ENCODE peak calls at places on chromosomes 16 and 17, in ten cellular contexts. P, N, K, J, U, Z, R, Q, F and O are unnamed samples.

GRCh38 chr16:57039148-57039812 is 49.9 kb downstream of the NLRC5 start:
- DNase-seq in P (peak; percentile 50), N (peak; percentile 86), K (no peak), J (no peak), U (no peak), Z (peak; percentile 81), R (no peak), Q (no peak), F (peak; percentile 54), O (no peak)

GRCh38 chr16:86755571-86756006 is 177.2 kb downstream of the FOXL1 start:
- DNase-seq in P (no peak), N (peak; percentile 84), K (no peak), J (no peak), U (no peak), Z (no peak), R (no peak), Q (no peak), F (no peak), O (peak; percentile 74)

GRCh38 chr17:44075598-44076293 is 5.2 kb downstream of the G6PC3 start:
- DNase-seq in P (no peak), N (no peak), K (no peak), J (no peak), U (no peak), Z (no peak), R (no peak), Q (no peak), F (no peak), O (no peak)

GRCh38 chr17:50093246-50093645 is 1.9 kb upstream of the PDK2 start:
- DNase-seq in P (no peak), N (no peak), K (no peak), J (no peak), U (no peak), Z (no peak), R (no peak), Q (no peak), F (no peak), O (no peak)

GRCh38 chr16:82181456-82182185 is 11.6 kb upstream of the MPHOSPH6 start:
- DNase-seq in P (no peak), N (no peak), K (no peak), J (no peak), U (no peak), Z (no peak), R (no peak), Q (no peak), F (no peak), O (no peak)

GRCh38 chr16:20846030-20846429 is 39.7 kb downstream of the REXO5 start:
- DNase-seq in P (no peak), N (no peak), K (no peak), J (no peak), U (no peak), Z (no peak), R (no peak), Q (no peak), F (no peak), O (peak; percentile 61)

GRCh38 chr17:35254107-35254802 is 11.4 kb downstream of the SLFN5 start:
- DNase-seq in P (peak; percentile 92), N (no peak), K (peak; percentile 89), J (no peak), U (peak; percentile 42), Z (peak; percentile 97), R (peak; percentile 54), Q (peak; percentile 74), F (peak; percentile 82), O (peak; percentile 53)

GRCh38 chr16:15521758-15522509 is 87.5 kb downstream of the BMERB1 start:
- DNase-seq in P (peak; percentile 10), N (no peak), K (no peak), J (no peak), U (peak; percentile 44), Z (no peak), R (no peak), Q (no peak), F (no peak), O (peak; percentile 31)

GRCh38 chr17:72696156-72696555 is 396.3 kb downstream of the SLC39A11 start:
- DNase-seq in P (no peak), N (no peak), K (no peak), J (no peak), U (no peak), Z (no peak), R (no peak), Q (no peak), F (no peak), O (no peak)

GRCh38 chr16:14559809-14560227 is 70.2 kb downstream of the PARN start:
- DNase-seq in P (peak; percentile 71), N (no peak), K (peak; percentile 65), J (no peak), U (no peak), Z (no peak), R (peak; percentile 67), Q (peak; percentile 35), F (peak; percentile 80), O (no peak)

GRCh38 chr16:80670170-80670865 is 129.5 kb downstream of the DYNLRB2 start:
- DNase-seq in P (no peak), N (no peak), K (no peak), J (no peak), U (no peak), Z (no peak), R (no peak), Q (no peak), F (no peak), O (no peak)

GRCh38 chr16:79194291-79194690 is 406.2 kb downstream of the MAF start:
- DNase-seq in P (no peak), N (no peak), K (no peak), J (no peak), U (no peak), Z (no peak), R (no peak), Q (no peak), F (no peak), O (no peak)

GRCh38 chr17:81480140-81480917 is 32.3 kb downstream of the ACTG1 start:
- DNase-seq in P (peak; percentile 38), N (no peak), K (no peak), J (no peak), U (no peak), Z (peak; percentile 76), R (no peak), Q (peak; percentile 92), F (no peak), O (peak; percentile 60)

GRCh38 chr16:49462989-49463371 is 89.4 kb downstream of the C16orf78 start:
- DNase-seq in P (no peak), N (peak; percentile 71), K (no peak), J (no peak), U (no peak), Z (no peak), R (peak; percentile 17), Q (no peak), F (peak; percentile 10), O (peak; percentile 9)

GRCh38 chr16:26957283-26957859 is 109.4 kb upstream of the C16orf82 start:
- DNase-seq in P (no peak), N (no peak), K (no peak), J (no peak), U (no peak), Z (no peak), R (no peak), Q (no peak), F (no peak), O (no peak)

GRCh38 chr17:79826210-79826680 is 13.0 kb downstream of the CBX4 start:
- DNase-seq in P (no peak), N (no peak), K (no peak), J (no peak), U (no peak), Z (peak; percentile 40), R (no peak), Q (peak; percentile 44), F (peak; percentile 56), O (no peak)

GRCh38 chr16:68356919-68357286 is 46.1 kb downstream of the PRMT7 start:
- DNase-seq in P (no peak), N (no peak), K (no peak), J (no peak), U (no peak), Z (no peak), R (no peak), Q (no peak), F (no peak), O (no peak)

GRCh38 chr17:74183411-74183810 is 20.1 kb upstream of the RPL38 start:
- DNase-seq in P (no peak), N (peak; percentile 54), K (no peak), J (no peak), U (no peak), Z (no peak), R (no peak), Q (no peak), F (no peak), O (no peak)
- TF ChIP-seq POLR2A in P (no peak), N (no peak), K (no peak), J (no peak), U (no peak), Z (no peak), R (no peak), Q (no peak), F (no peak), O (no peak)

GRCh38 chr16:23432176-23433128 is 20.5 kb downstream of the COG7 start:
- DNase-seq in P (no peak), N (no peak), K (no peak), J (no peak), U (no peak), Z (peak; percentile 37), R (no peak), Q (no peak), F (no peak), O (no peak)
- H3K4me1 ChIP-seq in P (peaks cover 18% of the 10 kb centered on the region), N (no peaks in the 10 kb centered on the region), K (peaks cover 7% of the 10 kb centered on the region), J (peaks cover 6% of the 10 kb centered on the region), U (no peaks in the 10 kb centered on the region), Z (no peaks in the 10 kb centered on the region), R (peaks cover 6% of the 10 kb centered on the region), Q (no peaks in the 10 kb centered on the region), F (peaks cover 32% of the 10 kb centered on the region), O (no peaks in the 10 kb centered on the region)

GRCh38 chr17:27109346-27109745 is 184.6 kb upstream of the WSB1 start:
- DNase-seq in P (no peak), N (no peak), K (no peak), J (no peak), U (no peak), Z (no peak), R (no peak), Q (no peak), F (no peak), O (no peak)
- H3K4me3 ChIP-seq in P (no peak overlapping the region), N (no peak overlapping the region), K (no peak overlapping the region), J (no peak overlapping the region), U (no peak overlapping the region), Z (no peak overlapping the region), R (no peak overlapping the region), Q (no peak overlapping the region), F (no peak overlapping the region), O (no peak overlapping the region)

GRCh38 chr16:29805232-29806095 is 865 bp upstream of the MAZ start:
- DNase-seq in P (peak; percentile 98), N (peak; percentile 100), K (peak; percentile 97), J (peak; percentile 87), U (peak; percentile 96), Z (peak; percentile 97), R (peak; percentile 98), Q (peak; percentile 99), F (peak; percentile 98), O (peak; percentile 98)
- TF ChIP-seq POLR2A in P (peak; percentile 95), N (peak; percentile 85), K (peak; percentile 81), J (peak; percentile 95), U (peak; percentile 87), Z (peak; percentile 77), R (no peak), Q (peak; percentile 28), F (peak; percentile 79), O (peak; percentile 81)